ENCODE peak calls at places on chromosome 14, in seven cellular contexts. R, V, F, S, Y, P and T are unnamed samples.

GRCh38 chr14:63026491-63026890 is 18.8 kb downstream of the KCNH5 start:
- DNase-seq in Y (no peak), P (no peak), V (no peak), S (no peak), F (no peak), R (no peak), T (no peak)

GRCh38 chr14:101708853-101709532 is 52.5 kb upstream of the PPP2R5C start:
- DNase-seq in S (no peak), V (no peak), F (no peak), P (no peak), Y (no peak), R (no peak), T (no peak)

GRCh38 chr14:35374273-35374681 is 30.3 kb downstream of the NFKBIA start:
- DNase-seq in P (no peak), Y (no peak), F (no peak), R (peak), S (no peak), V (peak), T (no peak)

GRCh38 chr14:47509957-47510356 is 165.4 kb downstream of the MDGA2 start:
- DNase-seq in S (no peak), R (no peak), Y (no peak), P (no peak), F (no peak), V (no peak), T (no peak)

GRCh38 chr14:47715330-47715729 is 39.9 kb upstream of the MDGA2 start:
- DNase-seq in V (no peak), S (no peak), Y (no peak), F (no peak), P (no peak), R (peak), T (no peak)

GRCh38 chr14:35687335-35687939 is 121.7 kb downstream of the RALGAPA1 start:
- DNase-seq in V (peak), R (peak), P (peak), Y (no peak), F (peak), S (peak), T (peak)

GRCh38 chr14:54446201-54446693 is 5.1 kb upstream of the CNIH1 start:
- DNase-seq in R (no peak), S (no peak), Y (no peak), V (no peak), P (no peak), F (no peak), T (no peak)

GRCh38 chr14:92850492-92850891 is 56.4 kb downstream of the GOLGA5 start:
- DNase-seq in P (no peak), F (no peak), V (no peak), R (no peak), Y (no peak), S (no peak), T (no peak)

GRCh38 chr14:53953828-53954550 is 2.6 kb downstream of the BMP4 start:
- DNase-seq in R (no peak), P (no peak), F (no peak), S (peak), Y (peak), V (peak), T (peak)

GRCh38 chr14:61466249-61466904 is 145.0 kb downstream of the PRKCH start:
- DNase-seq in V (peak), F (no peak), Y (peak), R (no peak), S (no peak), P (no peak), T (no peak)

GRCh38 chr14:33163109-33163508 is 224.4 kb downstream of the NPAS3 start:
- DNase-seq in P (no peak), F (no peak), R (no peak), V (no peak), S (no peak), Y (no peak), T (no peak)

GRCh38 chr14:76500480-76500879 is 124.5 kb downstream of the ESRRB start:
- DNase-seq in R (no peak), Y (no peak), S (no peak), P (no peak), V (no peak), F (no peak), T (no peak)

GRCh38 chr14:81625343-81625742 is 91.7 kb upstream of the SEL1L start:
- DNase-seq in R (peak), P (no peak), F (no peak), Y (no peak), V (peak), S (peak), T (peak)

GRCh38 chr14:32202468-32202865 is 602 bp downstream of the RNU6-8 start:
- DNase-seq in S (peak), Y (no peak), F (no peak), P (no peak), R (no peak), V (peak), T (peak)

GRCh38 chr14:63562414-63562813 is 19.2 kb upstream of the PPP2R5E start:
- DNase-seq in R (no peak), V (no peak), P (no peak), S (no peak), F (no peak), Y (no peak), T (no peak)

GRCh38 chr14:91261115-91261514 is 16.6 kb upstream of the GPR68 start:
- DNase-seq in P (no peak), F (no peak), R (no peak), V (no peak), S (no peak), Y (no peak), T (no peak)
- TF ChIP-seq JUND in P (no peak), F (no peak), R (no peak), V (no peak), S (no peak), Y (no peak), T (no peak)

DNA sequence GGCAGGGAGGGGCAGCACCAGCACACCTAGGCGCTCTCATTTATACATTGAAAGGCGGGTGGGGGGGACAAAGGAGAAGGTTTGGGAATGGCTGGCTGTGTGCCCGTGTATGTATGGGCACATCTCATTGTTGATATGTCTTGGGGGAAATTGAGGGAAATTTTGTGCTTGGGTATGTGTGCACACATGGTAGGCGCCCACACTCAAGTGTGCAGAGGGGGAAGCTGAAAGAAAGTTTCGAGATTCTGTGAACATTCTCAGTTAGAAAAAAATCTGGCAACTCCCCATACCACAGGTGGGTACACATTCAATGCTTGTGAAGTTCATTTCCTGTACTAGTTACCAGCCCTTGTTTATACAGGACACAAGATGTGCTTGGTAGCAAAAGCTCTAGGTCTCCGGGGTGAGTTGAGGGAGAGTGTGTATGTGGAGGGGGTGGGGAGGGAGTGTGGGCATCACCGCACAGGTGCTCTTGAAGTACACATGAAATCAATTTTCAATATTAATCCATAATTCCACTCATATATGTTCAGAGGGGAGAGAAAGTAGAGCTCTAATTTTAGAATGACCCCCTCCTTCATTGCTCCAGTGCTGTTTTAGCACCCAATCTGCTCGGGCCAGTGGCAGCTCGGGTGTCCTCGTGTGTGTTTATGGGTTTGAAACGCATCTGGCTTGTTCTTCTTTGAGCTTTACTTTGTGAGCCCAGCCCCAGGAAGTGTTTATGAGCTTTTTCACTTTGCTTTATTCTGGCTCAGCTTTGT is 286.0 kb downstream of the ZFP36L1 start:
- DNase-seq in V (no peak), P (peak), S (no peak), Y (no peak), F (no peak), R (no peak), T (no peak)
- TF ChIP-seq JUND in V (no peak), P (no peak), S (no peak), Y (no peak), F (no peak), R (no peak), T (no peak)

GRCh38 chr14:96212140-96212539 is 7.5 kb downstream of the BDKRB2 start:
- DNase-seq in F (no peak), P (no peak), S (no peak), R (no peak), Y (no peak), V (no peak), T (no peak)
- TF ChIP-seq JUND in F (no peak), P (no peak), S (no peak), R (no peak), Y (no peak), V (no peak), T (no peak)

GRCh38 chr14:94679941-94680340 is 67.8 kb downstream of the SERPINA3 start:
- DNase-seq in S (peak), R (no peak), F (peak), Y (no peak), V (no peak), P (no peak), T (no peak)

GRCh38 chr14:94682061-94682516 is 69.9 kb downstream of the SERPINA3 start:
- DNase-seq in F (no peak), V (no peak), Y (no peak), R (no peak), P (no peak), S (no peak), T (no peak)

GRCh38 chr14:94680498-94681288 is 68.5 kb downstream of the SERPINA3 start:
- DNase-seq in F (no peak), P (no peak), V (peak), Y (no peak), S (no peak), R (no peak), T (no peak)

GRCh38 chr14:94682736-94683135 is 70.5 kb downstream of the SERPINA3 start:
- DNase-seq in Y (no peak), P (no peak), V (no peak), F (no peak), S (no peak), R (no peak), T (no peak)

GRCh38 chr14:94681300-94682060 is 69.3 kb downstream of the SERPINA3 start:
- DNase-seq in V (peak), F (peak), P (no peak), S (peak), Y (no peak), R (peak), T (peak)
- TF ChIP-seq JUND in V (peak), F (peak), P (no peak), S (no peak), Y (peak), R (no peak), T (no peak)

DNA sequence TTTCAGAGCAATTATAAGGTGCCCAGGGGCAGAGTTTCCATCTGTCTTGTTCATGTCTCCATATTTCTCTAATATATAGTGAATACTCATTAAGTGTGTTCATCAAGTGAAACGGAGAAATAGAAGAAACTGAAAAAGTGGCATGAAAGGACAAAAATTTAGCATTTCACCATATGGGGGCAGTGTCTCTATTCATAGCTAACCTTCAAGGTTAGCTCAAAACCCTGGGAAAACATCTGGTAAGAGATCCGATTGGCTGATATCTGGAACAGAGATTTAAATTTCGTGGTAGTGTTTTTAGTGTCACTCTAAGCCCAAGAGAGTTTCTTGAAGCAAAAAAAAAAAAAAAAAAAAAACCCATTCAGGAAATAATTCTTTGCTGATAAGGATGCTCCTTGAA is 367.5 kb downstream of the DAD1 start:
- DNase-seq in S (peak), V (peak), P (no peak), Y (no peak), R (peak), F (peak), T (peak)
- TF ChIP-seq JUND in S (no peak), V (no peak), P (no peak), Y (no peak), R (no peak), F (no peak), T (no peak)

GRCh38 chr14:24329736-24330135 is 5.1 kb downstream of the ADCY4 start:
- DNase-seq in Y (no peak), V (no peak), P (no peak), F (no peak), R (no peak), S (no peak), T (no peak)
- TF ChIP-seq JUND in Y (no peak), V (no peak), P (no peak), F (no peak), R (no peak), S (no peak), T (no peak)

GRCh38 chr14:102819790-102820330 is 42.6 kb downstream of the TRAF3 start:
- DNase-seq in V (no peak), F (no peak), S (no peak), P (no peak), Y (no peak), R (no peak), T (no peak)

GRCh38 chr14:102823546-102823945 is 46.3 kb downstream of the TRAF3 start:
- DNase-seq in R (no peak), F (no peak), S (no peak), Y (no peak), V (no peak), P (no peak), T (no peak)

GRCh38 chr14:102821252-102821651 is 44.0 kb downstream of the TRAF3 start:
- DNase-seq in F (no peak), P (no peak), Y (no peak), R (no peak), V (no peak), S (no peak), T (no peak)

GRCh38 chr14:102824832-102825231 is 47.6 kb downstream of the TRAF3 start:
- DNase-seq in F (no peak), V (no peak), Y (no peak), R (no peak), S (no peak), P (no peak), T (no peak)

DNA sequence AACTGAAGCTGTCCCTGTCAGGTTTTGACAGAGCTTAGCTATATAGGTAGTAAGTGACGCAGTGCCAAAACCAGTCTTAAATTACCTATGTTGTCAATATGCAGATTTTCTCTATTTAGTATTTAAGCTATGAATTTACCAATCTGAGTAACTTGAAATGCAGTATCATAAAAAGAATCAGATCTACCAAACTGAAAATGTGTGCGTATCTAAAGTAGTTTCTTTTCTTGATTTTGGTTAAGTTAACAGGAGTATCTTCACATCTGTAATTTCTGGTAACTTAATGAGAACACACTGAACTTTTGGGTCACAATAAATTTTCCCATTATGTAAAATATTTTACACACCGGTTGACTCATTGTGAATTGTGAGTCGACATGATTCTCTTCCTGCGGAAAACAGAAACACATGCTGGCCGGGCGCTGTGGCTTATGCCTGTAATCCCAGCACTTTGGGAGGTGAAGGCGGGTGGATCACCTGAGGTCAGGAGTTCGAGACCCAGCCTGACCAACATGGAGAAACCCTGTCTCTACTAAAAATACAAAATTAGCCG is 45.1 kb downstream of the TRAF3 start:
- DNase-seq in S (no peak), P (no peak), Y (no peak), F (no peak), V (no peak), R (no peak), T (no peak)
- TF ChIP-seq JUND in S (no peak), P (no peak), Y (no peak), F (no peak), V (no peak), R (no peak), T (no peak)

DNA sequence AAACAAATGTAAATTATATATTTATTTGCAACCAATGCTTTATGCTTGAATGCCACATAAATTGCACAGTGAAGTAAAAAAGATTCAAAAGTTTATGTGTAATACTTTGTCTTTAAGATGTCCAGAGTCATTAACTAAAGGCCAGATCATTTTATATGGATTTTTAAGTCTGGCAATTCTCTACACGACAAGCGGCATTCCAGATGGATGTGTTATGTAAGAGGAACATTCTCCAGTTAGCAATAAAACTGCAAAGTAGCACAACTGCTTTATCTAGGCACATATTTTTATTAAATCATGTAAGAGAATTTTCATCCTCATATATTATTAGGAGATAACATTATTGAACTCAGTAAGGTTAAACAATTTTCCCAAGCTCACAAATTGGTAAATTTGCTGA is 1717.7 kb upstream of the SEL1L start:
- DNase-seq in R (no peak), F (no peak), S (no peak), V (no peak), Y (no peak), P (no peak), T (no peak)
- TF ChIP-seq JUND in R (no peak), F (no peak), S (no peak), V (no peak), Y (no peak), P (no peak), T (no peak)